ENCODE peak calls at places on chromosomes 2 and 18, in eight cellular contexts. F is Peyer's patch; O is amniotic stem cell; S is GM19239; U is PC-9; V is coronary artery; K is CD4-positive, alpha-beta T cell; B is A549. I is an unnamed sample.

GRCh38 chr2:231464576-231465540 is 574 bp upstream of the NCL start:
- DNase-seq in F (peak; percentile 99), O (peak; percentile 48), S (peak; percentile 90), U (no peak), V (peak; percentile 99), K (peak; percentile 98), B (no peak), I (peak; percentile 95)

GRCh38 chr2:26634636-26635230 is 6.4 kb downstream of the CIB4 start:
- DNase-seq in F (no peak), O (no peak), S (no peak), U (no peak), V (no peak), K (no peak), B (no peak), I (no peak)

GRCh38 chr18:22683196-22683676 is 249.9 kb upstream of the RBBP8 start:
- DNase-seq in F (no peak), O (peak; percentile 25), S (no peak), U (no peak), V (no peak), K (no peak), B (peak; percentile 96), I (no peak)

GRCh38 chr18:9619990-9620389 is 5.6 kb upstream of the PPP4R1 start:
- DNase-seq in F (no peak), O (no peak), S (no peak), U (no peak), V (no peak), K (no peak), B (no peak), I (no peak)

GRCh38 chr18:53795061-53795460 is 429.4 kb downstream of the MBD2 start:
- DNase-seq in F (no peak), O (no peak), S (no peak), U (no peak), V (no peak), K (no peak), B (no peak), I (no peak)

GRCh38 chr18:50651334-50651733 is 91.4 kb downstream of the MAPK4 start:
- DNase-seq in F (no peak), O (no peak), S (no peak), U (no peak), V (no peak), K (no peak), B (no peak), I (no peak)

GRCh38 chr2:105802587-105802986 is 57.9 kb downstream of the NCK2 start:
- DNase-seq in F (peak; percentile 70), O (no peak), S (no peak), U (no peak), V (no peak), K (no peak), B (no peak), I (peak; percentile 71)

GRCh38 chr18:48780151-48781001 is 170.4 kb downstream of the SMAD7 start:
- DNase-seq in F (no peak), O (no peak), S (no peak), U (no peak), V (no peak), K (no peak), B (no peak), I (no peak)

GRCh38 chr2:241598487-241598886 is 38.5 kb downstream of the THAP4 start:
- DNase-seq in F (no peak), O (no peak), S (no peak), U (peak; percentile 48), V (no peak), K (no peak), B (peak; percentile 35), I (no peak)

GRCh38 chr2:29611850-29612249 is 309.5 kb downstream of the ALK start:
- DNase-seq in F (no peak), O (no peak), S (no peak), U (no peak), V (no peak), K (no peak), B (no peak), I (no peak)

GRCh38 chr2:34031097-34031496 is 432.0 kb upstream of the FAM98A start:
- DNase-seq in F (no peak), O (peak; percentile 7), S (no peak), U (no peak), V (no peak), K (no peak), B (no peak), I (no peak)

GRCh38 chr2:146623771-146624170 is 1221.1 kb upstream of the ACVR2A start:
- DNase-seq in F (no peak), O (peak; percentile 8), S (no peak), U (no peak), V (no peak), K (no peak), B (no peak), I (no peak)

GRCh38 chr2:207276858-207277257 is 111.1 kb upstream of the KLF7 start:
- DNase-seq in F (no peak), O (no peak), S (no peak), U (no peak), V (no peak), K (no peak), B (no peak), I (no peak)

GRCh38 chr18:34729740-34730338 is 19.7 kb downstream of the DTNA start:
- DNase-seq in F (no peak), O (no peak), S (no peak), U (no peak), V (no peak), K (no peak), B (no peak), I (no peak)

GRCh38 chr2:36507408-36507812 is 90.6 kb downstream of the FEZ2 start:
- DNase-seq in F (no peak), O (no peak), S (peak; percentile 21), U (no peak), V (no peak), K (no peak), B (peak; percentile 72), I (no peak)

GRCh38 chr2:214699236-214699635 is 110.2 kb downstream of the BARD1 start:
- DNase-seq in F (no peak), O (no peak), S (no peak), U (no peak), V (no peak), K (no peak), B (no peak), I (no peak)

GRCh38 chr2:211181626-211182025 is 625.2 kb downstream of the CPS1 start:
- DNase-seq in F (no peak), O (no peak), S (no peak), U (no peak), V (no peak), K (no peak), B (no peak), I (no peak)

GRCh38 chr2:112181571-112182290 is 43.5 kb downstream of the FBLN7 start:
- DNase-seq in F (peak; percentile 35), O (no peak), S (no peak), U (no peak), V (no peak), K (peak; percentile 69), B (no peak), I (peak; percentile 33)

GRCh38 chr18:45627204-45627526 is 11.9 kb downstream of the SLC14A2 start:
- DNase-seq in F (no peak), O (no peak), S (no peak), U (no peak), V (no peak), K (no peak), B (no peak), I (no peak)

GRCh38 chr2:235070063-235070706 is 118.4 kb downstream of the SH3BP4 start:
- DNase-seq in F (no peak), O (no peak), S (no peak), U (peak; percentile 84), V (no peak), K (no peak), B (no peak), I (no peak)

GRCh38 chr2:236654496-236654895 is 84.9 kb downstream of the ACKR3 start:
- DNase-seq in F (no peak), O (no peak), S (no peak), U (no peak), V (peak; percentile 64), K (no peak), B (no peak), I (no peak)

GRCh38 chr2:169222665-169223064 is 139.7 kb downstream of the LRP2 start:
- DNase-seq in F (no peak), O (no peak), S (no peak), U (no peak), V (no peak), K (no peak), B (no peak), I (no peak)

GRCh38 chr2:45242161-45242741 is 233.0 kb upstream of the SIX2 start:
- DNase-seq in F (no peak), O (no peak), S (no peak), U (peak; percentile 33), V (no peak), K (no peak), B (no peak), I (no peak)

GRCh38 chr2:27647737-27648136 is 15.7 kb downstream of the SUPT7L start:
- DNase-seq in F (no peak), O (no peak), S (no peak), U (no peak), V (no peak), K (no peak), B (no peak), I (no peak)

GRCh38 chr18:79529991-79530390 is 134.3 kb downstream of the NFATC1 start:
- DNase-seq in F (no peak), O (no peak), S (no peak), U (no peak), V (no peak), K (no peak), B (no peak), I (no peak)

GRCh38 chr2:88235987-88236386 is 65.8 kb downstream of the THNSL2 start:
- DNase-seq in F (no peak), O (no peak), S (no peak), U (no peak), V (no peak), K (no peak), B (no peak), I (no peak)

GRCh38 chr18:67600781-67601180 is 84.3 kb upstream of the DSEL start:
- DNase-seq in F (no peak), O (no peak), S (no peak), U (no peak), V (no peak), K (no peak), B (no peak), I (no peak)

GRCh38 chr2:100279586-100280534 is 42.4 kb downstream of the LONRF2 start:
- DNase-seq in F (no peak), O (no peak), S (no peak), U (no peak), V (no peak), K (no peak), B (no peak), I (no peak)

GRCh38 chr2:101125799-101126198 is 25.4 kb downstream of the TBC1D8 start:
- DNase-seq in F (no peak), O (no peak), S (no peak), U (no peak), V (no peak), K (no peak), B (no peak), I (no peak)

GRCh38 chr2:74751981-74752808 is 81.7 kb upstream of the HK2 start:
- DNase-seq in F (no peak), O (no peak), S (no peak), U (no peak), V (no peak), K (no peak), B (no peak), I (no peak)

GRCh38 chr2:204150695-204151240 is 214.2 kb downstream of the ICOS start:
- DNase-seq in F (no peak), O (no peak), S (no peak), U (no peak), V (no peak), K (no peak), B (no peak), I (no peak)

GRCh38 chr18:24273596-24273995 is 124.0 kb downstream of the OSBPL1A start:
- DNase-seq in F (no peak), O (no peak), S (no peak), U (peak; percentile 75), V (no peak), K (no peak), B (peak; percentile 9), I (no peak)

GRCh38 chr2:171668111-171668600 is 19.1 kb upstream of the DYNC1I2 start:
- DNase-seq in F (no peak), O (no peak), S (no peak), U (no peak), V (no peak), K (no peak), B (no peak), I (no peak)